ENCODE peak calls at places on chromosomes 2 and 18, in eight cellular contexts. E, D, Z, K, P, V, W and X are unnamed samples.

GRCh38 chr2:223235986-223236385 is 184.0 kb downstream of the KCNE4 start:
- DNase-seq in V (no peak), P (no peak), W (no peak), Z (no peak), E (no peak), D (no peak), K (no peak), X (no peak)

GRCh38 chr2:207926133-207927076 is 98.9 kb downstream of the PLEKHM3 start:
- DNase-seq in P (no peak), K (peak), D (peak), Z (no peak), E (no peak), V (peak), W (no peak), X (no peak)

GRCh38 chr2:3171564-3172264 is 205.9 kb downstream of the EIPR1 start:
- DNase-seq in E (no peak), D (no peak), W (no peak), V (no peak), P (no peak), K (no peak), Z (no peak), X (no peak)

GRCh38 chr2:62660582-62661262 is 44.8 kb upstream of the EHBP1 start:
- DNase-seq in W (no peak), V (no peak), E (no peak), D (no peak), K (peak), Z (no peak), P (no peak), X (no peak)

GRCh38 chr2:238657132-238658053 is 190.5 kb upstream of the TWIST2 start:
- DNase-seq in W (no peak), E (no peak), D (peak), K (no peak), V (no peak), P (no peak), Z (no peak), X (no peak)

GRCh38 chr2:134401081-134401497 is 147.2 kb downstream of the MGAT5 start:
- DNase-seq in E (no peak), V (no peak), P (no peak), W (no peak), D (no peak), K (no peak), Z (no peak), X (no peak)

GRCh38 chr2:105287692-105288091 is 41.8 kb downstream of the TGFBRAP1 start:
- DNase-seq in P (peak), E (peak), W (peak), K (peak), V (peak), D (peak), Z (peak), X (no peak)

GRCh38 chr2:5474716-5475115 is 217.5 kb upstream of the SOX11 start:
- DNase-seq in Z (no peak), E (no peak), P (no peak), V (no peak), K (no peak), D (no peak), W (no peak), X (no peak)

GRCh38 chr2:73614105-73614504 is 28.1 kb downstream of the NAT8 start:
- DNase-seq in W (no peak), E (peak), Z (no peak), D (peak), V (no peak), K (no peak), P (no peak), X (no peak)

GRCh38 chr2:136378712-136379595 is 261.0 kb upstream of the CXCR4 start:
- DNase-seq in V (peak), K (peak), P (peak), D (peak), W (peak), E (peak), Z (peak), X (peak)

GRCh38 chr2:187150667-187151066 is 297.4 kb downstream of the CALCRL start:
- DNase-seq in W (no peak), V (no peak), Z (no peak), K (no peak), P (no peak), E (no peak), D (no peak), X (no peak)

GRCh38 chr2:72923833-72924352 is 6.6 kb downstream of the EMX1 start:
- DNase-seq in D (no peak), K (no peak), W (no peak), P (peak), E (no peak), Z (peak), V (no peak), X (no peak)

GRCh38 chr2:169619946-169620345 is 35.8 kb downstream of the PPIG start:
- DNase-seq in K (no peak), P (no peak), V (no peak), D (no peak), Z (no peak), W (no peak), E (no peak), X (no peak)

GRCh38 chr2:8821276-8822217 is 15.9 kb downstream of the KIDINS220 start:
- DNase-seq in K (no peak), P (no peak), W (no peak), D (no peak), Z (no peak), V (peak), E (no peak), X (no peak)

GRCh38 chr2:143229952-143230351 is 100.7 kb downstream of the ARHGAP15 start:
- DNase-seq in K (no peak), P (peak), W (no peak), Z (no peak), V (no peak), E (no peak), D (peak), X (no peak)

GRCh38 chr2:85737481-85737880 is 16.3 kb upstream of the ATOH8 start:
- DNase-seq in W (no peak), P (no peak), V (peak), Z (peak), D (peak), E (no peak), K (peak), X (no peak)

GRCh38 chr2:172340394-172340793 is 87.0 kb upstream of the ITGA6 start:
- DNase-seq in Z (no peak), W (no peak), P (no peak), V (no peak), E (no peak), D (no peak), K (peak), X (no peak)

GRCh38 chr2:30796723-30797122 is 10.5 kb downstream of the CAPN13 start:
- DNase-seq in Z (no peak), P (peak), K (no peak), W (no peak), V (no peak), E (no peak), D (peak), X (no peak)

GRCh38 chr18:57426187-57426586 is 9.0 kb upstream of the ONECUT2 start:
- DNase-seq in W (no peak), P (no peak), K (no peak), D (no peak), V (no peak), E (peak), Z (no peak), X (no peak)

GRCh38 chr2:162126145-162126926 is 25.7 kb downstream of the GCG start:
- DNase-seq in E (peak), Z (no peak), K (no peak), W (no peak), P (no peak), V (no peak), D (no peak), X (no peak)

GRCh38 chr2:157840568-157841156 is 35.5 kb downstream of the ACVR1 start:
- DNase-seq in W (no peak), V (peak), K (no peak), P (no peak), Z (no peak), D (no peak), E (no peak), X (no peak)

GRCh38 chr2:138275881-138276280 is 225.7 kb upstream of the SPOPL start:
- DNase-seq in P (no peak), Z (no peak), E (no peak), K (peak), D (no peak), W (no peak), V (peak), X (no peak)

GRCh38 chr2:12658287-12658945 is 58.3 kb upstream of the TRIB2 start:
- DNase-seq in Z (no peak), W (no peak), K (no peak), V (no peak), D (no peak), P (no peak), E (no peak), X (no peak)

GRCh38 chr2:204900487-204900886 is 355.2 kb downstream of the PARD3B start:
- DNase-seq in Z (no peak), V (peak), K (no peak), W (no peak), D (no peak), E (no peak), P (no peak), X (no peak)

GRCh38 chr2:8984152-8984551 is 19.3 kb downstream of the MBOAT2 start:
- DNase-seq in W (no peak), V (no peak), D (no peak), P (no peak), E (no peak), Z (no peak), K (no peak), X (no peak)

GRCh38 chr2:56132138-56132537 is 51.7 kb upstream of the CCDC85A start:
- DNase-seq in K (peak), W (peak), E (peak), V (peak), D (peak), Z (no peak), P (peak), X (peak)

GRCh38 chr2:106193491-106193976 is 567 bp downstream of the UXS1 start:
- DNase-seq in W (no peak), E (peak), P (peak), K (no peak), Z (peak), D (peak), V (peak), X (no peak)

GRCh38 chr2:171081649-171082111 is 79.0 kb downstream of the TLK1 start:
- DNase-seq in Z (no peak), V (no peak), D (no peak), W (no peak), E (no peak), P (peak), K (no peak), X (no peak)

GRCh38 chr2:107717666-107718065 is 109.0 kb upstream of the RGPD4 start:
- DNase-seq in V (no peak), K (no peak), E (no peak), P (peak), D (peak), Z (no peak), W (no peak), X (no peak)

GRCh38 chr2:161596148-161596547 is 28.1 kb upstream of the SLC4A10 start:
- DNase-seq in V (no peak), D (no peak), E (no peak), W (no peak), Z (no peak), K (peak), P (no peak), X (no peak)

GRCh38 chr2:152580722-152581121 is 136.5 kb downstream of the PRPF40A start:
- DNase-seq in D (no peak), K (no peak), W (no peak), P (no peak), V (no peak), Z (no peak), E (no peak), X (no peak)

GRCh38 chr18:2958819-2959298 is 54.1 kb downstream of the LPIN2 start:
- DNase-seq in D (no peak), W (no peak), K (no peak), E (peak), V (no peak), P (no peak), Z (no peak), X (no peak)

GRCh38 chr18:2955966-2956521 is 56.9 kb downstream of the LPIN2 start:
- DNase-seq in Z (no peak), D (no peak), W (no peak), P (no peak), K (no peak), V (no peak), E (no peak), X (peak)

GRCh38 chr18:2960983-2961696 is 51.8 kb downstream of the LPIN2 start:
- DNase-seq in Z (no peak), P (no peak), V (no peak), E (no peak), D (no peak), K (no peak), W (no peak), X (no peak)

GRCh38 chr18:2961828-2962227 is 51.1 kb downstream of the LPIN2 start:
- DNase-seq in Z (no peak), D (no peak), P (no peak), K (no peak), E (peak), W (no peak), V (no peak), X (peak)

GRCh38 chr18:2959341-2959740 is 53.6 kb downstream of the LPIN2 start:
- DNase-seq in E (no peak), K (no peak), D (no peak), Z (no peak), P (no peak), V (no peak), W (no peak), X (no peak)
- H3K9ac ChIP-seq in E (no peak), K (no peak), D (no peak), Z (no peak), P (no peak), V (no peak), W (no peak), X (no peak)

DNA sequence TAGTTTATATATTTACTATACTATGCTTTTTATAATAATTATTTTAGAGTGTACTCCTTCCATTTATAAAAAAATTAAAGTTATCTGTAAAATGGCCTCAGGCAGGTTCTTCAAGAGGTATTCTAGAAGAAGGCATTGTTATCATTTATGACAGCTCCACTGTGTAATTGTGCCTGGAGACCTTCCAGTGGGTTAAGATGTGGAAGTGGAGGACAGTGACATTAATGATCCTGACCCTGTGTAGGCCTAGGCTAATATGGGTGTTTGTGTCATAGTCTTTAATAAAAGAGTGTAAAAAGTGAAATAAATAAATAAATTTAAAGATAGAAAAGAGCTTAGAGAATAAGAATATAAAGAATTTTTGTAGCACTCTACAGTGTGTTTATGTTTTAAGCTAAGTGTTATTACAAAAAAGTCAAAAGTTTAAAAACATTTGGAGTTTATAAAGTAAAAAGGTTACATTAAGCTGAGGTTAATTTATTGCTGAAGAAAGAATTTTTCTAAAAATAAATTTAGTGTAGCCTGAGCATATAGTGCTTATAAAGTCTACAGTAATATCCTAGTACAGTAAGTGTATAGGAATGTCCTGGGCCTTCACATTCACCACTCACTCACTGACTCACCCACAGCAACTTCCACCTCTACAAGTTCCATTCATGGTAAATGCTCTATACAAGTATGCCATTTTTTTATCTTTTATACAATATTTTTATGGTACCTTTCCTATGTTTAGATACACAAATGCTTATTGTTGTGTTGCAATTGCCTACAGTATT is 190.0 kb upstream of the SESTD1 start:
- DNase-seq in K (peak), E (no peak), V (peak), D (no peak), P (no peak), Z (no peak), W (no peak), X (no peak)
- H3K27ac ChIP-seq in K (peak), E (no peak), V (no peak), D (no peak), P (no peak), Z (no peak), W (no peak), X (no peak)

DNA sequence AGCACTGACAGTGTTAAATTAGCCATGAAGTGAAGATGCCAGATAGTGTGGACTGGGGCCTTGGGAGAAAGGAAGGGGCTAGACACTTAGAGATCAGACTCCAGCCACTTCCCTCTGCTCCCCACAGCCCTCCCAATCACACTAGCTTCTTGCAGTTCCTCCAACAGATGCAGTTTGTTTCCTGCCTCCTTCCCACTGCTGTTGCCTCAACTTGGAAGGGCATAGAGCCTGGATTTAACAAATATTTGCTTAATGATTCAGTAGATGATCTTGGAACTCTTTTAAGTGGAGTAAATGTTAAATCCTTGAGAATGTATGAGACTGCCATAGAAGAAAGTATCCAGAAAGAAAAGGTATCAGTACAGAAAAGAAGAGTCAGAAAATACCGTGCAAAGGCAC is 1.5 kb upstream of the BZW1 start:
- DNase-seq in Z (peak), V (peak), D (peak), E (no peak), P (no peak), K (peak), W (no peak), X (no peak)
- H3K9ac ChIP-seq in Z (peak), V (peak), D (no peak), E (no peak), P (no peak), K (peak), W (peak), X (no peak)

DNA sequence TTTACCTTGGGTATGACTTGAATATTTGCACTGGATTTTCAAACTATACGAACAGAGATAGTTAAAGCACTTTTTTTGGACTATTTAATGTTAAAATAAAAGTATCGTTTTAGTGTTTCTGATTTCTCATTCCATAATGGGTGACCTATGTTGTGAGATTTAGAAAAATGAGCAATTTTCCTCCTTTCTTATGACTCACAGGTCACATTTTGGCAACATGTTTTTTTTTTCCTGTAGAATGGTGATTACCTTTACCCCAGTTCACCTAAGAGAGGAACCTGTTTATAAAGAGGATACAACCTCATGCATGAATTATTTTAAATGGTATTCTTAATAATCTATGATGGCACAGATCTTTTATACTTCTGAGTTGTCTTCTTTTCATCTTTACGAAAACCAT is 65.2 kb downstream of the BABAM2 start:
- DNase-seq in K (peak), D (no peak), P (no peak), Z (no peak), V (no peak), W (no peak), E (no peak), X (no peak)
- H3K27ac ChIP-seq in K (peak), D (no peak), P (no peak), Z (no peak), V (no peak), W (no peak), E (no peak), X (peak)

GRCh38 chr2:88856409-88857135 is 165.1 kb downstream of the RPIA start:
- DNase-seq in P (no peak), E (no peak), V (no peak), Z (no peak), D (no peak), W (no peak), K (no peak), X (no peak)
- H3K9ac ChIP-seq in P (no peak), E (no peak), V (no peak), Z (no peak), D (no peak), W (no peak), K (no peak), X (no peak)

GRCh38 chr2:226445216-226445861 is 354.3 kb downstream of the IRS1 start:
- DNase-seq in K (no peak), D (no peak), W (no peak), P (no peak), Z (peak), E (no peak), V (peak), X (no peak)
- H3K27ac ChIP-seq in K (no peak), D (no peak), W (no peak), P (no peak), Z (peak), E (no peak), V (no peak), X (no peak)

GRCh38 chr2:197805598-197806316 is 1.4 kb downstream of the PLCL1 start:
- DNase-seq in P (no peak), D (no peak), W (no peak), E (no peak), K (no peak), V (no peak), Z (no peak), X (no peak)
- H3K9ac ChIP-seq in P (no peak), D (no peak), W (no peak), E (no peak), K (no peak), V (no peak), Z (no peak), X (no peak)

GRCh38 chr2:69047625-69048145 is 34.7 kb downstream of the ANTXR1 start:
- DNase-seq in E (no peak), W (no peak), P (no peak), Z (no peak), V (no peak), K (no peak), D (no peak), X (no peak)

GRCh38 chr2:69046221-69046662 is 33.3 kb downstream of the ANTXR1 start:
- DNase-seq in W (no peak), P (no peak), K (peak), E (no peak), V (peak), Z (no peak), D (peak), X (no peak)

GRCh38 chr2:69041214-69041613 is 28.2 kb downstream of the ANTXR1 start:
- DNase-seq in W (no peak), E (no peak), P (no peak), V (no peak), K (no peak), Z (no peak), D (no peak), X (no peak)

DNA sequence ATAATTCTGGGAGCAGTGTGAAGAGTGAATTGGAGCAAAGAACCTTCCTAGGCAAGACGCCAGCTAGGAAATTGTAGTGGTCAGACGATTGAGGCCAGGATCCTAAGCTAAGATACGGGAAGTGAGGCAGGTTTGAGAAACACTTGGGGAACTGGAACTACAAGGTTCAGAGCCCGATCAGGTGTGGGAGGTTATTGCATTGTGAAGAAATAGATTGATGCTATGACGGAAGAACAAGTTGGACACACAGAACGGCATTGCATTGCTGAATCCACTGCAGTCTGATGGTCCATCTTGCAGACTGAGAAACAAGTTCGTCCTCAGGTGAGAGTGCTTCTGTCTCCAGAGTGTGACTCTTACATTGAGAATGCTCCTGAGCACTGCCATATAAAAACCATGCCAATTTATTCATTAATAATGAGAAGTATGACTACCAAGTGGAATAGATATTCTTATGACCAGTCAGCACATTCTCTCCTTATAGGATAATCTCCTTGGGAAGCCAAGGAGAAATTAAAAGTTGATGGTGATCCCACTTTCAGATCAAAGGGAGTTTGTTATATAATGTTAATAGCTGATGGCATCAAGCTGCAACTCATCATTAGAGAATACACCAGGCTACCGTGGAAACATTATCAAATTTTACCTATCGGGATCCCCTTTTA is 30.9 kb downstream of the ANTXR1 start:
- DNase-seq in D (no peak), Z (no peak), W (no peak), E (no peak), V (no peak), P (no peak), K (peak), X (no peak)
- H3K27ac ChIP-seq in D (no peak), Z (no peak), W (no peak), E (no peak), V (no peak), P (no peak), K (no peak), X (no peak)

GRCh38 chr2:115650827-115651226 is 1208.4 kb downstream of the DPP10 start:
- DNase-seq in Z (no peak), P (peak), W (no peak), K (no peak), V (no peak), E (no peak), D (peak), X (no peak)
- H3K9ac ChIP-seq in Z (no peak), P (no peak), W (no peak), K (no peak), V (no peak), E (no peak), D (no peak), X (no peak)